ENCODE peak calls at places on chromosomes 13 and 19, in four cellular contexts. One of them, this sample, is unnamed.

GRCh38 chr19:39135701-39136100 is 10.1 kb downstream of the PAK4 start:
- DNase-seq in mesendoderm: no peak
- DNase-seq in H9: no peak
- DNase-seq in H1: no peak
- DNase-seq in this sample: no peak

GRCh38 chr19:50629801-50630200 is 9.9 kb downstream of the SYT3 start:
- DNase-seq in H9: no peak
- DNase-seq in H1: no peak
- DNase-seq in mesendoderm: no peak
- DNase-seq in this sample: no peak

GRCh38 chr13:113320226-113320875 is 23.3 kb downstream of the LAMP1 start:
- DNase-seq in H1: no peak
- DNase-seq in H9: no peak
- DNase-seq in mesendoderm: no peak
- DNase-seq in this sample: no peak

GRCh38 chr19:58128041-58128685 is 22.4 kb downstream of the ZNF329 start:
- DNase-seq in H9: no peak
- DNase-seq in H1: no peak
- DNase-seq in mesendoderm: peak
- DNase-seq in this sample: no peak

GRCh38 chr19:799076-799881 is 2.0 kb downstream of the PTBP1 start:
- DNase-seq in mesendoderm: peak
- DNase-seq in H9: peak
- DNase-seq in H1: peak
- DNase-seq in this sample: peak

GRCh38 chr19:17719730-17720486 is 628 bp downstream of the MAP1S start:
- DNase-seq in H9: no peak
- DNase-seq in H1: no peak
- DNase-seq in mesendoderm: no peak
- DNase-seq in this sample: no peak

GRCh38 chr19:17512574-17512939 is 1.1 kb downstream of the PGLS start:
- DNase-seq in H9: no peak
- DNase-seq in mesendoderm: no peak
- DNase-seq in H1: no peak
- DNase-seq in this sample: no peak

GRCh38 chr13:27372896-27373295 is 51.5 kb upstream of the GTF3A start:
- DNase-seq in H1: no peak
- DNase-seq in mesendoderm: no peak
- DNase-seq in H9: no peak
- DNase-seq in this sample: peak

DNA sequence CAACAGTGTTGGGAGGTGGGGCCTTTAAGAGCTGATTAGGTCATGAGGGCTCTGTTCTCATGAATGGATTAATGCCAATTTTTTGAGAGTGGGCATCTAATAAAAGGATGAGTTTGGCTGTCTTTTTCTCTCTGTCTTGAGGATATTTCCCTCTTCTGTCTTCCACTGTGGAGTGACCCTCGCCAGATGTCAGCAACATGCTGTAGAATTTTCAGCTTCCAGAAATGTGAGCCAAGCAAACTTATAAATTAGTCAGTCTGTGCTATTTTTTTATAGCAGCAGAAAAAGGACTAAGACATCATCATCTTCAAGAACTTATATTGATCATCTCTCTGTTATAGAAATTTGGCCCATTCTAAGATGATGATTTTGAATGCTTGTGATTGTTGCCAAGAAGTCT is 431.4 kb downstream of the FGF9 start:
- DNase-seq in H1: no peak
- DNase-seq in mesendoderm: no peak
- DNase-seq in H9: no peak
- DNase-seq in this sample: no peak
- H4K5ac ChIP-seq in H1: no peak
- H4K5ac ChIP-seq in mesendoderm: no peak
- H4K5ac ChIP-seq in H9: no peak
- H4K5ac ChIP-seq in this sample: no peak

GRCh38 chr19:2306971-2307370 is 983 bp downstream of the LINGO3 start:
- DNase-seq in mesendoderm: no peak
- DNase-seq in H9: no peak
- DNase-seq in H1: no peak
- DNase-seq in this sample: no peak
- H4K5ac ChIP-seq in mesendoderm: no peak
- H4K5ac ChIP-seq in H9: no peak
- H4K5ac ChIP-seq in H1: no peak
- H4K5ac ChIP-seq in this sample: no peak

DNA sequence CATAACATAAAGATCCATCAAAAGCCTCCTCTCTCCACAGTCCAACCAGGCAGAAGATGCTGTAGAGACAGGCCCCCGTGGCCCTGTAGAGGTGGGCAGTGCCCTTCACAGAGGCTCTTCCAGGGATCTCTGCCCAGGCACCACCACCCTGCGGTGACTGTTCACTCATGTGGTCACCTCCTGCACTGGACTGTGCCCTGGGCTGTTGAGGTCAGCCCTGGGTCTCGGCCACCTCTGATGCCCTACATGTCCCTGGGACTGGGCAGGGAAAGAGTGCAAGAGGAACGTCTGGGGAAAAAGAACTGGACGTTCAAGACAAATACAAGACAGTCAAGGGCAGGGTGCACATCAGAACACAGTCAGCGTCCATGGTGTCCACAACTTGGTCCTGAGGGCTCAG is 22.3 kb downstream of the PEPD start:
- DNase-seq in mesendoderm: no peak
- DNase-seq in H1: no peak
- DNase-seq in H9: no peak
- DNase-seq in this sample: no peak
- H4K5ac ChIP-seq in mesendoderm: no peak
- H4K5ac ChIP-seq in H1: no peak
- H4K5ac ChIP-seq in H9: no peak
- H4K5ac ChIP-seq in this sample: no peak

GRCh38 chr13:23766939-23767338 is 122.3 kb downstream of the MIPEP start:
- DNase-seq in H9: no peak
- DNase-seq in H1: no peak
- DNase-seq in mesendoderm: no peak
- DNase-seq in this sample: no peak
- H4K5ac ChIP-seq in H9: no peak
- H4K5ac ChIP-seq in H1: no peak
- H4K5ac ChIP-seq in mesendoderm: no peak
- H4K5ac ChIP-seq in this sample: peak

This sample was measured in IMR-90.